ENCODE peak calls at places on chromosomes 13 and 19, in four cellular contexts. One of them, this sample, is unnamed.

GRCh38 chr13:56299650-56300049 is 841.1 kb upstream of the PRR20A start:
- DNase-seq in glutamatergic neuron: no peak
- DNase-seq in fibroblast of the aortic adventitia: no peak
- DNase-seq in GM12865: no peak
- DNase-seq in this sample: no peak

GRCh38 chr19:41426116-41426841 is 895 bp downstream of the B3GNT8 start:
- DNase-seq in glutamatergic neuron: peak
- DNase-seq in fibroblast of the aortic adventitia: no peak
- DNase-seq in GM12865: no peak
- DNase-seq in this sample: no peak

GRCh38 chr13:50275392-50276063 is 260.3 kb downstream of the KCNRG start:
- DNase-seq in glutamatergic neuron: no peak
- DNase-seq in fibroblast of the aortic adventitia: no peak
- DNase-seq in GM12865: no peak
- DNase-seq in this sample: peak

GRCh38 chr19:32407004-32407992 is 1.7 kb downstream of the DPY19L3 start:
- DNase-seq in glutamatergic neuron: no peak
- DNase-seq in fibroblast of the aortic adventitia: peak
- DNase-seq in GM12865: no peak
- DNase-seq in this sample: no peak

GRCh38 chr19:55173717-55174409 is 6.2 kb downstream of the SYT5 start:
- DNase-seq in glutamatergic neuron: peak
- DNase-seq in fibroblast of the aortic adventitia: peak
- DNase-seq in GM12865: no peak
- DNase-seq in this sample: peak

GRCh38 chr13:39105110-39105509 is 66.9 kb downstream of the NHLRC3 start:
- DNase-seq in glutamatergic neuron: no peak
- DNase-seq in fibroblast of the aortic adventitia: peak
- DNase-seq in GM12865: no peak
- DNase-seq in this sample: no peak

GRCh38 chr13:49053899-49054298 is 78.2 kb downstream of the FNDC3A start:
- DNase-seq in glutamatergic neuron: no peak
- DNase-seq in fibroblast of the aortic adventitia: no peak
- DNase-seq in GM12865: no peak
- DNase-seq in this sample: no peak

GRCh38 chr19:11168568-11168967 is 13.0 kb upstream of the SPC24 start:
- DNase-seq in glutamatergic neuron: no peak
- DNase-seq in fibroblast of the aortic adventitia: peak
- DNase-seq in GM12865: peak
- DNase-seq in this sample: no peak

GRCh38 chr13:52454459-52454824 is 836 bp upstream of the CKAP2 start:
- DNase-seq in glutamatergic neuron: no peak
- DNase-seq in fibroblast of the aortic adventitia: peak
- DNase-seq in GM12865: peak
- DNase-seq in this sample: peak

GRCh38 chr19:30927705-30928104 is 421.5 kb downstream of the TSHZ3 start:
- DNase-seq in glutamatergic neuron: no peak
- DNase-seq in fibroblast of the aortic adventitia: no peak
- DNase-seq in GM12865: no peak
- DNase-seq in this sample: no peak

GRCh38 chr13:45257638-45258338 is 56.9 kb upstream of the KCTD4 start:
- DNase-seq in glutamatergic neuron: no peak
- DNase-seq in fibroblast of the aortic adventitia: no peak
- DNase-seq in GM12865: peak
- DNase-seq in this sample: no peak

GRCh38 chr13:33182729-33183128 is 102.8 kb downstream of the STARD13 start:
- DNase-seq in glutamatergic neuron: peak
- DNase-seq in fibroblast of the aortic adventitia: no peak
- DNase-seq in GM12865: peak
- DNase-seq in this sample: no peak

GRCh38 chr13:96958286-96958891 is 35.9 kb downstream of the OXGR1 start:
- DNase-seq in glutamatergic neuron: no peak
- DNase-seq in fibroblast of the aortic adventitia: peak
- DNase-seq in GM12865: peak
- DNase-seq in this sample: peak

GRCh38 chr19:10784257-10784656 is 51.8 kb downstream of the TMED1 start:
- DNase-seq in glutamatergic neuron: no peak
- DNase-seq in fibroblast of the aortic adventitia: no peak
- DNase-seq in GM12865: no peak
- DNase-seq in this sample: no peak

GRCh38 chr13:30659980-30660379 is 42.3 kb downstream of the USPL1 start:
- DNase-seq in glutamatergic neuron: peak
- DNase-seq in fibroblast of the aortic adventitia: no peak
- DNase-seq in GM12865: no peak
- DNase-seq in this sample: no peak

GRCh38 chr19:15452111-15453047 is 2.6 kb upstream of the WIZ start:
- DNase-seq in glutamatergic neuron: peak
- DNase-seq in fibroblast of the aortic adventitia: peak
- DNase-seq in GM12865: no peak
- DNase-seq in this sample: peak

GRCh38 chr13:34034411-34034810 is 216.5 kb downstream of the RFC3 start:
- DNase-seq in glutamatergic neuron: no peak
- DNase-seq in fibroblast of the aortic adventitia: no peak
- DNase-seq in GM12865: no peak
- DNase-seq in this sample: no peak

GRCh38 chr19:49570997-49571676 is 9.2 kb downstream of the NOSIP start:
- DNase-seq in glutamatergic neuron: peak
- DNase-seq in fibroblast of the aortic adventitia: no peak
- DNase-seq in GM12865: no peak
- DNase-seq in this sample: peak

GRCh38 chr19:7911509-7912143 is 3.0 kb upstream of the TGFBR3L start:
- DNase-seq in glutamatergic neuron: peak
- DNase-seq in fibroblast of the aortic adventitia: no peak
- DNase-seq in GM12865: no peak
- DNase-seq in this sample: no peak

GRCh38 chr19:45913874-45914830 is at the start of gene NANOS2:
- DNase-seq in glutamatergic neuron: peak
- DNase-seq in fibroblast of the aortic adventitia: peak
- DNase-seq in GM12865: peak
- DNase-seq in this sample: peak

GRCh38 chr13:100537951-100538462 is 50.6 kb downstream of the GGACT start:
- DNase-seq in glutamatergic neuron: peak
- DNase-seq in fibroblast of the aortic adventitia: no peak
- DNase-seq in GM12865: no peak
- DNase-seq in this sample: no peak

GRCh38 chr13:114108894-114109293 is 23.5 kb downstream of the RASA3 start:
- DNase-seq in glutamatergic neuron: no peak
- DNase-seq in fibroblast of the aortic adventitia: no peak
- DNase-seq in GM12865: no peak
- DNase-seq in this sample: no peak

GRCh38 chr19:14433454-14434156 is 499 bp downstream of the PKN1 start:
- DNase-seq in glutamatergic neuron: no peak
- DNase-seq in fibroblast of the aortic adventitia: no peak
- DNase-seq in GM12865: no peak
- DNase-seq in this sample: peak

GRCh38 chr19:5154129-5154798 is 185.4 kb downstream of the KDM4B start:
- DNase-seq in glutamatergic neuron: peak
- DNase-seq in fibroblast of the aortic adventitia: no peak
- DNase-seq in GM12865: peak
- DNase-seq in this sample: peak

GRCh38 chr13:25690582-25690981 is 318.8 kb downstream of the ATP8A2 start:
- DNase-seq in glutamatergic neuron: no peak
- DNase-seq in fibroblast of the aortic adventitia: no peak
- DNase-seq in GM12865: no peak
- DNase-seq in this sample: no peak

GRCh38 chr19:38233740-38234251 is 9.8 kb upstream of the DPF1 start:
- DNase-seq in glutamatergic neuron: peak
- DNase-seq in fibroblast of the aortic adventitia: peak
- DNase-seq in GM12865: peak
- DNase-seq in this sample: peak

GRCh38 chr19:47444388-47444821 is 25.1 kb upstream of the MEIS3 start:
- DNase-seq in glutamatergic neuron: peak
- DNase-seq in fibroblast of the aortic adventitia: no peak
- DNase-seq in GM12865: no peak
- DNase-seq in this sample: peak

GRCh38 chr19:41531438-41532311 is 44.3 kb upstream of the CEACAM21 start:
- DNase-seq in glutamatergic neuron: no peak
- DNase-seq in fibroblast of the aortic adventitia: peak
- DNase-seq in GM12865: peak
- DNase-seq in this sample: peak

DNA sequence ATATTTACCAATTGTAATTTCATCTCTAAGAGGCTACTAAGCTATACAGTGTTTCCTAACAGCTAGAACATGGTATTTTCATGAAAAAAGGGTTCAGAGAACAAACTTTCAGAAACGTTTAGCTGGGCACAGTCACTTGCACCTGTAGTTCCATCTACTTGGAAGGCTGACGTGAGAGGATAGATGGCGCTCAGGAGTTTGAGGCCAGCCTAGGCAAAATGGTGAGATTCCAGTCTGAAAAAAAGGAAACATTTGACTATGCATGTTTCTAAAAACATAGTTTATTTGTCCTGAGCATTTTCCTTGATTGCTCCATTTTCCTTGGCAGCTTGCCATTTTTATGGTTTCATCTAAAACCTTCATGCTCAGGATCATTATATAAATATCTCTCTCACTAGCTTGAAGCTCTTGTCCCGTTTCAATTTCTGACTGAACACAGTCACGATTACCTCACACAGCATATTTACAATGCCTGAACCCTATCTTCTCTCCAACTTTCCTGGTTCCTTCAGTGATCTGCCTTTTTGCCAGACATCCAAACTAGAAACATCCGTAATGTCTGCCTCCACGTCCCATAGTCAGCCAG is 200.8 kb downstream of the RGCC start:
- DNase-seq in glutamatergic neuron: no peak
- DNase-seq in fibroblast of the aortic adventitia: peak
- DNase-seq in GM12865: no peak
- DNase-seq in this sample: no peak
- TF ChIP-seq CTCF in glutamatergic neuron: no peak
- TF ChIP-seq CTCF in fibroblast of the aortic adventitia: no peak
- TF ChIP-seq CTCF in GM12865: no peak
- TF ChIP-seq CTCF in this sample: no peak

DNA sequence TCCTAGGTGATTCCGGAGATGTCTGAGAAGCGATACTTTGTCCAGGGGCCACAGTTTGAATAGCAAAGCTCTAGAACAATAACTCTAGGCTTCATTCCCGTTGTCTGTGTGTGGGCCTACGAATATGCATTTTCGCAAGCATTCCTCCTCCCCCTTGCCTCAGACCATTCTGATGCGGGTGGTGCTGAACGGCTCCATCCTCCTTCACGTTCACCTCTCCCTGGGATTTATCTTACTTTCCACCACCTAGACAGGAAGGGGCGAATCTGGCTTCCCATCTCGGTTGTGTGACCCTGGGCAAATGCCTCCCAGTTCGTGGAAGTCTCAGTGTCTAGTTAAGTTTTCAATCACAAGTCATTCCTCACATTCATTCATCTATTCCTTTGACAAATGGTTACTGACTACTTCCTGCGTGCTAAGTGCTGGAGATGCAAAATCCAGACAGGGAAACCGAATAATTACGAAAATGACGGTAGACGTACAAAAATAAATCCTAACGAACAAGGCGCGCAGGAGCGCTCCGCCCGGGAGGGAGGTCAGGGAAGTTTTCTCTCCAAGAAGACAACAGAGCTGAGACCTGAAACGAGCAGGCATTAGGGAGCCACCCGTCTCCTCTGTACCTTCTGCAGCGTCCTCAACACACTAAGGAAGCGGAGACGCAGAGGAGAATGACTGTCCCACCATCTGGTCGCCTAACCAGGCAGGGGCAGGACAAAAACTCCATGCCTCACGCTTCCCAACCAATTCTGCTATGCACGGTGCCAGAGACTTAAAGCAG is 1.3 kb upstream of the CNOT3 start:
- DNase-seq in glutamatergic neuron: no peak
- DNase-seq in fibroblast of the aortic adventitia: peak
- DNase-seq in GM12865: no peak
- DNase-seq in this sample: no peak
- TF ChIP-seq CTCF in glutamatergic neuron: no peak
- TF ChIP-seq CTCF in fibroblast of the aortic adventitia: no peak
- TF ChIP-seq CTCF in GM12865: no peak
- TF ChIP-seq CTCF in this sample: no peak

DNA sequence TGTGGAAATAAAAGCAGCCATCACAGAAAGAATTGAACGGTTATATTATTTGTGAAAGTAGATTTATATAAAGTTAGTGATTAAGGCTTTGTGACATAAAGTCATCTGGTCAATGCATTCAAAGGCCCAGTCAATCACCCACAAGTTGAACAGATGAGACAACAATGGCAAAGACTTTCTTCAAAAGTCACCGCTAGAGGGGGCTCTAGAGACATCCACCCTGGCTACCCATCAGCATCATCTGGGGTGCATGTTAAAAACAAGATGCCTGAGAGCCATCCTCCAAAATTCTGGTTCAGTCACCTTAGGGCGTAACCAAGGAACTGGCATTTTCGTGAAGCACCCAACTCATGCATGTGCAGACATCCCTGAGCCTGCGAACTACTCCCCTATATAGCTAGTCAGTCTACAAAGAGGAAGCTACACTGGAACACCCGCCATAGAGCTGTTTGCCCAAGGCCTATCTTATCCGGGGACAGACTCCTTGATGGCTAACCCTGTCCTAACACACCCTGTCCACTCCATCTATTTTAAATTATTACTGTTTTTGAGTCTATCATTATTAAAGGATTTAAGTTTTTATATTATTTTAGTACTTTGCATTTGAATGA is 970.5 kb downstream of the UQCRFS1 start:
- DNase-seq in glutamatergic neuron: no peak
- DNase-seq in fibroblast of the aortic adventitia: peak
- DNase-seq in GM12865: peak
- DNase-seq in this sample: peak
- TF ChIP-seq CTCF in glutamatergic neuron: peak
- TF ChIP-seq CTCF in fibroblast of the aortic adventitia: peak
- TF ChIP-seq CTCF in GM12865: peak
- TF ChIP-seq CTCF in this sample: peak

GRCh38 chr19:2739602-2740313 is at the start of gene SLC39A3:
- DNase-seq in glutamatergic neuron: peak
- DNase-seq in fibroblast of the aortic adventitia: peak
- DNase-seq in GM12865: peak
- DNase-seq in this sample: peak
- TF ChIP-seq CTCF in glutamatergic neuron: no peak
- TF ChIP-seq CTCF in fibroblast of the aortic adventitia: peak
- TF ChIP-seq CTCF in GM12865: no peak
- TF ChIP-seq CTCF in this sample: no peak

GRCh38 chr13:104281910-104282309 is 1215.7 kb upstream of the SLC10A2 start:
- DNase-seq in glutamatergic neuron: no peak
- DNase-seq in fibroblast of the aortic adventitia: no peak
- DNase-seq in GM12865: no peak
- DNase-seq in this sample: no peak
- TF ChIP-seq CTCF in glutamatergic neuron: no peak
- TF ChIP-seq CTCF in fibroblast of the aortic adventitia: no peak
- TF ChIP-seq CTCF in GM12865: no peak
- TF ChIP-seq CTCF in this sample: no peak

DNA sequence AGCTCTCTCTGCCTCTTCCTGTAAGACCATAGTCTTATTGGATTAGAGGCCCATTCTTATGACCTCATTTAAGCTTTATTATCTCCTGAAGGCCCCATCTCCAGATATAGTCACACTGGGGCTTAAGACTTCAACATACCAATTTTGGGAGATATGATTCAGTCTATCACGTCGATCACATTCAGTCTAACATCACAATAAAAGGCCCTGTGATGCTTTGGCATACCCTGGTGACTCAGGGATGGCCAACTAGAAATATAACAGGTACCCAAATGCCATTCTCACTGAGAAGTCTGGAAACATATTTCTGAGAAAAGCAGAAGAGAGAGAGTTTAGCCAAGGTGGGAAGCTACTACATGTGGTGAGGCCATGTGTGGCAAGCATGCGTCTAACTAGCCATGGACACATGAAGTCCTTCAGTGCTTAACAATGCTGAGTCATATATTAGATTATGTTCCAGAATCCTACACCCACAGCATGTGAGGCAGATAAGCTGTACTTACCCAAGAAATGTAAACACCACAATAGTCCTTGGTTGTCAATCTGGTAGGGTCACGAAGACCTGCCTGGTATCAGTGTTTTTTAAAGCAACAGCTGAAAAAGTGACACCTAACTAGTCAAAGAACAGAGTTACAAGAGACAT is 485.1 kb downstream of the FOXO1 start:
- DNase-seq in glutamatergic neuron: no peak
- DNase-seq in fibroblast of the aortic adventitia: peak
- DNase-seq in GM12865: no peak
- DNase-seq in this sample: no peak
- TF ChIP-seq CTCF in glutamatergic neuron: no peak
- TF ChIP-seq CTCF in fibroblast of the aortic adventitia: no peak
- TF ChIP-seq CTCF in GM12865: no peak
- TF ChIP-seq CTCF in this sample: no peak